ENCODE peak calls at places on chromosomes 13 and 19, in five cellular contexts. Y, L, V, W and X are unnamed samples.

GRCh38 chr19:5138606-5139594 is 170.0 kb downstream of the KDM4B start:
- ATAC-seq in W (peak; percentile 57), V (no peak), L (peak; percentile 33), Y (peak; percentile 25), X (no peak)

GRCh38 chr13:97108535-97108910 is 113.6 kb upstream of the MBNL2 start:
- ATAC-seq in W (no peak), V (no peak), Y (no peak), L (no peak), X (no peak)

GRCh38 chr19:4987286-4987685 is 18.4 kb downstream of the KDM4B start:
- ATAC-seq in Y (no peak), L (no peak), V (no peak), W (no peak), X (no peak)

GRCh38 chr13:73428137-73428536 is 369.3 kb downstream of the KLF5 start:
- ATAC-seq in V (peak; percentile 30), Y (no peak), W (peak; percentile 86), L (peak; percentile 75), X (no peak)

GRCh38 chr13:90968510-90968909 is 379.0 kb upstream of the MIR17HG start:
- ATAC-seq in L (no peak), Y (no peak), W (no peak), V (peak; percentile 68), X (no peak)

GRCh38 chr19:15640904-15641597 is 354 bp downstream of the CYP4F3 start:
- ATAC-seq in Y (no peak), V (peak; percentile 37), W (peak; percentile 74), L (no peak), X (no peak)

GRCh38 chr19:5961969-5962945 is 15.7 kb downstream of the RANBP3 start:
- ATAC-seq in L (peak; percentile 90), W (peak; percentile 91), Y (peak; percentile 60), V (peak; percentile 85), X (peak; percentile 46)

GRCh38 chr13:33536639-33537425 is 251.3 kb upstream of the STARD13 start:
- ATAC-seq in V (peak; percentile 42), W (peak; percentile 67), L (peak; percentile 47), Y (no peak), X (no peak)

GRCh38 chr13:77509221-77509620 is 26.3 kb upstream of the SCEL start:
- ATAC-seq in L (no peak), V (no peak), W (no peak), Y (no peak), X (no peak)

GRCh38 chr13:28316129-28316528 is 177.8 kb downstream of the PAN3 start:
- ATAC-seq in Y (peak; percentile 48), V (no peak), L (peak; percentile 18), W (no peak), X (no peak)

DNA sequence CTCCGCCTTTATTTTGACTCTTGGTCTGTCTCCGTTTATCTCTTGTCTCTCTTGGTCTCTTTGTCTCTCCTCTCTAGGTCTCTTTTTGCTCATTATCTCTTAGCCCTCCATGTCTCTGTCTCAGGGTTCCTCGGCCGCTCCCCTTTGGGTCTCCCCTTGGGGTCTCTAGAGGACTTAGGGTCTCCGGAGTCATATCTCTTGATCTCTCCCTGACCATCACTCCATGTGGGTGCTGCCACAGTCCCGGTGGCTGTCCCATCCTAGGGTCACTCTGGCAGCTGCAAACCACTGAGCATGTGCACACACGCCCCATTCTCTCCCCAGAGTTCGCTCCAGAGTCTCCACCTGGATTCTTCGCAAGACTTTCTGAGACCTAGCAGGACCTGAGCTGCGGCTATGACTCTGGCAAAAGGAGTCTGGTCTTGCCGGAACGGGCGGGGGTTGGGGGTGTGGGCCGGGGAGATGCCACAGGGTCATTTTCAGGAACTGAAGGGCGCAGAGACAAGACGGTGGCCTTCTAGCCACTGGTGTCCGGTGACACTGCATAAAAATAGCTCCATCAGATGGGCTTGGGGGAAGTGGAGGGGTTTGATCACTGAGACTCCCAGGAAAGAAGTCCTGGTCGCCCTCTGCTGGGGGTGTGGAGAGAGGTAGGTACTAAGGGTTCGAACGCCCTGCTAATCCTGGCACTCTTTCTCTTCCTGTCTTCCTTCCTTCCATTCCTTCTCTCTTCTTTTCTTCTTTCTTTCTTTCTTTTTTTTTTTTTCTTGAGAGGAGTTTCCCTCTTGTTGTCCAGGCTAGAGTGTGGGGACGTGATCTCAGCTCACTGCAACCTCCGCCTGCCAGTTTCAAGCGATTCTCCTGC is 1.2 kb upstream of the KCNA7 start:
- ATAC-seq in V (peak; percentile 52), L (peak; percentile 36), W (peak; percentile 38), Y (peak; percentile 60), X (no peak)
- TF ChIP-seq CTCF in V (no peak), L (no peak), W (no peak), Y (no peak), X (no peak)

DNA sequence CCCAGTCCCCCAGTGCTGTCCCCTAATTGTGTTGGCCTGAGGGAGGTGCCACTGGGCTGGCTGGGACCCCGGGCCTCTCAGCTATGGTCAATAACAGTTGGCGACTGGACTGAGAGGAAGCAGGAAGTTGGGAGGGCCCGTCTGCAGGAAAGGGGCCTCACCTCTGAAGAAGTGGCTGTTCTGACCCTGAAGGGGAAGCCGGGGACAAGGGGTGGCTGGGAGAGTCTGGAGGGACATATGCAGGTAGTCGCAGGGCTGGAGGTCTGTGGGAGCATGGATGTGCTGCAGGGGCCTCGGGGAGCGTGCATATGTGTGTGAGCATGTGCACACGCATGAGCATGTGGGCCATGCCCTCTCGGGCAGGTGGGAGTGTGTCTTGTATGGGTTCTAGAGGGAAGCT is 5.9 kb downstream of the PKN1 start:
- ATAC-seq in V (no peak), Y (no peak), W (no peak), L (no peak), X (no peak)
- H3K4me1 ChIP-seq in V (no peaks in the 10 kb centered on the region), Y (peaks cover 58% of the 10 kb centered on the region), W (peaks cover 22% of the 10 kb centered on the region), L (peaks cover 69% of the 10 kb centered on the region), X (peaks cover 74% of the 10 kb centered on the region)

GRCh38 chr19:57403737-57404537 is 7.0 kb upstream of the ZNF17 start:
- ATAC-seq in L (no peak), Y (peak; percentile 44), V (no peak), W (no peak), X (no peak)

GRCh38 chr19:57410748-57411671 is at the start of gene ZNF17:
- ATAC-seq in Y (peak; percentile 100), L (peak; percentile 100), W (peak; percentile 100), V (peak; percentile 100), X (peak; percentile 100)

DNA sequence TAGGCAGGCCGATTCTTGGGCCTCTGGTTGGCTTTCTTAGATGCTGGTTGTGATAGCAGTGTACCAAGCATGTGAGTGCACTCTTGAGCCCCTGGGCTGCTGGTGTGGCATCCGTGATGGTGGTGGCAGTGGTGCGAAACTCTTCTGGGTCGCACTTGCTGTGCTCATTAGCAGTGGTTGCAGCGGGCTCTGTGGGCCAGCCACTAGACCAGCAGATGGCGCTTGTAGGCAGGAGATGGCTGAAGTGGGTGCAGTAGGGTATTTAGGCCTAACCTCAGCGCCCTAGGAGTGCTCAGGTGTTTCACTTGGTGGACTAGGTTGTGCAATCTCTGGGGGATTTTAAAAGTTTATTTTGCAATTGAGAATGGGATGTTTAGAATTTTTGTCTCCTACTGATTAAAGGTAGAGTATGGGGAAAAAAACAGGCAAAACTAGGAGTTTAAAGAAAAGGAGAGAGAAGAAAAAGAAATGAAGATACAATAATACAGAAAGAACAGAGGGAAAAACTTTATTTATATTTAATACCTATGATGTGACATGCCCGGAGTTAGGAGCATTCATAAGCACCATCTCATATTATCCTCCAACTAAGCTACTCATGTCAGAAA is 4.3 kb upstream of the ZNF17 start:
- ATAC-seq in Y (peak; percentile 57), W (peak; percentile 35), V (peak; percentile 35), L (peak; percentile 79), X (no peak)
- TF ChIP-seq CTCF in Y (peak; percentile 50), W (peak; percentile 32), V (peak; percentile 30), L (peak; percentile 70), X (peak; percentile 41)

GRCh38 chr13:99281811-99282263 is 23.7 kb upstream of the GPR18 start:
- ATAC-seq in Y (peak; percentile 84), W (peak; percentile 63), L (peak; percentile 75), V (peak; percentile 39), X (peak; percentile 86)
- H3K4me1 ChIP-seq in Y (peaks cover 34% of the 10 kb centered on the region), W (peaks cover 20% of the 10 kb centered on the region), L (peaks cover 55% of the 10 kb centered on the region), V (peaks cover 9% of the 10 kb centered on the region), X (peaks cover 8% of the 10 kb centered on the region)

GRCh38 chr13:31050486-31051400 is 111.0 kb downstream of the HSPH1 start:
- ATAC-seq in W (no peak), L (no peak), V (no peak), Y (no peak), X (no peak)
- TF ChIP-seq CTCF in W (no peak), L (no peak), V (no peak), Y (no peak), X (no peak)

DNA sequence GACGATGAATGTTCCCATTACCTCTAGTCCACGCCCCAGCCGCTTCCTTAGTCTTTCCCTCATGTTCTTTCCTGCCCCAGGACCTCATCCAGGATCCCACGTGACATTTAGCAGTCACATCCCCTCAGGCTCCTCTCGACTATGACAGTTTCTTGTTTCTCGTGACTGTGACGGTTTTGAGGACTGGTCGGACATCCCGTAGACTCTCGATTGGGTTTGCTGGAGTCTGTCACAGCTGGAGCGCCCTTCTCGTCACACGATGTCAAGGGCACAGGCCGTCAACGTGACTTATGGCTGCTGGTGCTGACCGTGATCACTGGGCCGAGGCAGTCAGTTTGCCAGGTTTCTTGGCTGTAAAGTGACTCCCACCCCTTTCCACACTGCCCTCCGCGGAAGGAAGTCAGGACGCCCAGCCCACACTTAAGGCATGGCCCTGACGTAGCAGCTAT is 22.8 kb downstream of the ELAVL1 start:
- ATAC-seq in W (no peak), V (no peak), Y (peak; percentile 38), L (no peak), X (peak; percentile 22)
- H3K4me1 ChIP-seq in W (no peaks in the 10 kb centered on the region), V (no peaks in the 10 kb centered on the region), Y (peaks cover 52% of the 10 kb centered on the region), L (peaks cover 19% of the 10 kb centered on the region), X (peaks cover 37% of the 10 kb centered on the region)

GRCh38 chr19:45405435-45406164 is 731 bp upstream of the PPP1R13L start:
- ATAC-seq in L (peak; percentile 87), Y (peak; percentile 68), V (peak; percentile 77), W (peak; percentile 77), X (peak; percentile 85)

GRCh38 chr19:45408121-45408520 is 1.7 kb downstream of the POLR1G start:
- ATAC-seq in W (no peak), Y (no peak), L (no peak), V (no peak), X (no peak)

GRCh38 chr19:45406957-45407375 is 522 bp downstream of the POLR1G start:
- ATAC-seq in W (no peak), Y (no peak), V (no peak), L (no peak), X (no peak)

GRCh38 chr19:45404557-45405434 is at the start of gene PPP1R13L:
- ATAC-seq in W (peak; percentile 78), V (peak; percentile 82), Y (peak; percentile 70), L (peak; percentile 87), X (peak; percentile 55)

GRCh38 chr19:45406165-45406956 is at the start of gene POLR1G:
- ATAC-seq in W (peak; percentile 66), L (peak; percentile 77), Y (peak; percentile 63), V (peak; percentile 67), X (peak; percentile 78)
- TF ChIP-seq CTCF in W (no peak), L (no peak), Y (no peak), V (no peak), X (no peak)

DNA sequence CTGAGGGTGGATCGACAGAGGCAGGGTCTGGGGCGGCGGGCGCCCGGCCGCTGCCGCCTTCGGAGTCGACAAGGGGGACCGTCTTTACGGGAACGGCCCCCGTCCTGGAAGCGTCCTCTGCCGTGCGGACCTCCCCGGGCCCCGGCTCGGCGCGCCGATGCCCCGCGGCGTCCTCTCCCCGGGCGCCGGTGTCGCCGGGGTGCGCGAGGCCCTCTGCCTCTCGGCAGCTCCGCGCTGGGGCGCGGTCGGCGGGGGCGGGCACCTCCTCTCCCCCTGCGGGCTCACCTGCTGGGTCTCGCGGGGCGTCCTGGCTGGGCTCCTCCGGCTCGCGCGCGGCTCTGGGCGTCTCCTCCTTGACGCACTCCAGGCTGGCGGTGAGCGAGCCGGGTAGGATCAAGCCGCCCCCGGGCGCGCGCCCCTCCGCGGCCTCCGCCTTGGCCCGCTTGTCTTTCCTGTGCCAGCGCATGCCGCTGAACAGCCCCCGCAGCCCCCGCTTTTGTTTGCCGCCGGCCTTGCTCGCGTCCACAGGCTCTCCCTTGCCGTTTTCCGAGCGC is 1.5 kb downstream of the AMER2 start:
- ATAC-seq in W (no peak), Y (no peak), V (peak; percentile 56), L (no peak), X (no peak)
- H3K4me1 ChIP-seq in W (peaks cover 8% of the 10 kb centered on the region), Y (peaks cover 5% of the 10 kb centered on the region), V (no peaks in the 10 kb centered on the region), L (no peaks in the 10 kb centered on the region), X (peaks cover 21% of the 10 kb centered on the region)